ENCODE peak calls at places on chromosomes 13 and 19, in seven cellular contexts. G, Y, M, R, P, L and B are unnamed samples.

GRCh38 chr19:15195381-15195964 is 5.3 kb downstream of the NOTCH3 start:
- DNase-seq in G (peak; percentile 4), Y (peak; percentile 47), M (peak; percentile 78), R (peak; percentile 89), P (peak; percentile 53), L (no peak), B (peak; percentile 61)

GRCh38 chr13:40026174-40026585 is 370.7 kb downstream of the COG6 start:
- DNase-seq in G (no peak), Y (no peak), M (no peak), R (no peak), P (no peak), L (no peak), B (peak; percentile 11)

GRCh38 chr19:17347361-17347760 is 10.0 kb downstream of the GTPBP3 start:
- DNase-seq in G (no peak), Y (no peak), M (no peak), R (no peak), P (peak; percentile 34), L (no peak), B (peak; percentile 20)

GRCh38 chr19:10228925-10229324 is 2.2 kb downstream of the S1PR2 start:
- DNase-seq in G (no peak), Y (peak; percentile 47), M (no peak), R (peak; percentile 35), P (peak; percentile 34), L (peak; percentile 10), B (peak; percentile 41)

GRCh38 chr19:35006342-35006998 is 6.3 kb downstream of the GRAMD1A start:
- DNase-seq in G (no peak), Y (no peak), M (no peak), R (no peak), P (no peak), L (no peak), B (peak; percentile 77)

GRCh38 chr13:39123578-39123977 is 85.3 kb downstream of the NHLRC3 start:
- DNase-seq in G (no peak), Y (no peak), M (no peak), R (no peak), P (no peak), L (no peak), B (no peak)

GRCh38 chr19:1748115-1748702 is 5.1 kb upstream of the ONECUT3 start:
- DNase-seq in G (no peak), Y (no peak), M (no peak), R (peak; percentile 54), P (no peak), L (no peak), B (no peak)

GRCh38 chr19:51124216-51124615 is 490 bp upstream of the SIGLEC9 start:
- DNase-seq in G (no peak), Y (no peak), M (no peak), R (no peak), P (no peak), L (no peak), B (no peak)

GRCh38 chr19:39807846-39808364 is 26.1 kb downstream of the DYRK1B start:
- DNase-seq in G (no peak), Y (no peak), M (no peak), R (no peak), P (no peak), L (no peak), B (no peak)

GRCh38 chr13:24905242-24905641 is 141.3 kb downstream of the RNF17 start:
- DNase-seq in G (no peak), Y (no peak), M (no peak), R (no peak), P (no peak), L (no peak), B (peak; percentile 36)

GRCh38 chr13:25330541-25330940 is 29.1 kb downstream of the NUP58 start:
- DNase-seq in G (no peak), Y (no peak), M (no peak), R (no peak), P (no peak), L (no peak), B (peak; percentile 28)

GRCh38 chr19:28705008-28705407 is 507.9 kb downstream of the UQCRFS1 start:
- DNase-seq in G (no peak), Y (no peak), M (no peak), R (peak; percentile 46), P (no peak), L (no peak), B (peak; percentile 62)

GRCh38 chr13:34391071-34391470 is 551.0 kb upstream of the NBEA start:
- DNase-seq in G (peak; percentile 30), Y (no peak), M (no peak), R (peak; percentile 52), P (no peak), L (no peak), B (peak; percentile 5)

GRCh38 chr13:33328691-33329090 is 43.1 kb upstream of the STARD13 start:
- DNase-seq in G (no peak), Y (no peak), M (no peak), R (no peak), P (no peak), L (no peak), B (no peak)

GRCh38 chr13:108322206-108322824 is 52.8 kb downstream of the TNFSF13B start:
- DNase-seq in G (no peak), Y (no peak), M (no peak), R (peak; percentile 43), P (no peak), L (no peak), B (peak; percentile 52)

GRCh38 chr19:51181913-51182419 is 39.9 kb downstream of the SIGLEC7 start:
- DNase-seq in G (no peak), Y (no peak), M (no peak), R (no peak), P (no peak), L (no peak), B (no peak)

GRCh38 chr19:18869781-18870530 is 26.0 kb downstream of the CERS1 start:
- DNase-seq in G (no peak), Y (no peak), M (no peak), R (no peak), P (no peak), L (no peak), B (no peak)

GRCh38 chr13:26962671-26963070 is 202.1 kb upstream of the GPR12 start:
- DNase-seq in G (no peak), Y (no peak), M (no peak), R (no peak), P (no peak), L (no peak), B (no peak)

GRCh38 chr19:6020972-6021805 is 43.2 kb upstream of the RANBP3 start:
- DNase-seq in G (no peak), Y (no peak), M (no peak), R (no peak), P (no peak), L (no peak), B (no peak)

GRCh38 chr19:56124578-56124977 is 3.5 kb upstream of the ZNF787 start:
- DNase-seq in G (no peak), Y (no peak), M (no peak), R (no peak), P (no peak), L (peak; percentile 15), B (no peak)

GRCh38 chr13:46748300-46748699 is 48.7 kb downstream of the ESD start:
- DNase-seq in G (no peak), Y (no peak), M (no peak), R (no peak), P (no peak), L (no peak), B (no peak)

GRCh38 chr19:29311391-29311790 is 98.4 kb upstream of the UQCRFS1 start:
- DNase-seq in G (no peak), Y (no peak), M (no peak), R (no peak), P (no peak), L (no peak), B (no peak)

GRCh38 chr13:113078895-113079720 is 26.5 kb upstream of the F7 start:
- DNase-seq in G (no peak), Y (no peak), M (peak; percentile 42), R (no peak), P (no peak), L (no peak), B (no peak)

GRCh38 chr13:33345842-33346241 is 60.3 kb upstream of the STARD13 start:
- DNase-seq in G (no peak), Y (no peak), M (no peak), R (no peak), P (no peak), L (no peak), B (no peak)

GRCh38 chr13:82627183-82627582 is 1255.1 kb downstream of the SLITRK1 start:
- DNase-seq in G (peak; percentile 27), Y (no peak), M (no peak), R (peak; percentile 1), P (no peak), L (no peak), B (peak; percentile 91)

GRCh38 chr19:3767050-3767449 is 4.6 kb downstream of the MRPL54 start:
- DNase-seq in G (no peak), Y (no peak), M (no peak), R (no peak), P (no peak), L (no peak), B (no peak)

GRCh38 chr19:5880604-5881078 is 10.3 kb upstream of the FUT5 start:
- DNase-seq in G (no peak), Y (no peak), M (peak; percentile 81), R (peak; percentile 53), P (peak; percentile 41), L (no peak), B (peak; percentile 74)

GRCh38 chr19:44753932-44754742 is 5.6 kb downstream of the BCL3 start:
- DNase-seq in G (no peak), Y (no peak), M (peak; percentile 97), R (peak; percentile 88), P (peak; percentile 91), L (peak; percentile 67), B (peak; percentile 77)

GRCh38 chr13:91399189-91400093 is 1.0 kb downstream of the GPC5 start:
- DNase-seq in G (no peak), Y (no peak), M (peak; percentile 59), R (no peak), P (no peak), L (no peak), B (no peak)

GRCh38 chr19:29587518-29587986 is 18.5 kb upstream of the POP4 start:
- DNase-seq in G (peak; percentile 10), Y (no peak), M (no peak), R (no peak), P (no peak), L (no peak), B (peak; percentile 38)